ENCODE peak calls at places on chromosomes 1 and 21, in four cellular contexts. B is stimulated activated CD8-positive, alpha-beta memory T cell treated with anti-CD3 and anti-CD28 coated beads, Interleukin-15, amount 100 ng/mL, for 1 hour; X is GM04503; A is neural crest cell. M is an unnamed sample.

GRCh38 chr1:99326215-99326949 is 62.1 kb downstream of the PLPPR4 start:
- DNase-seq in B (no peak), X (no peak), A (no peak), M (no peak)

GRCh38 chr1:183417691-183418491 is at the start of gene NMNAT2:
- DNase-seq in B (no peak), X (no peak), A (peak; percentile 32), M (no peak)

GRCh38 chr1:214791961-214792360 is 189.0 kb downstream of the CENPF start:
- DNase-seq in B (no peak), X (no peak), A (no peak), M (no peak)

GRCh38 chr1:38341694-38342093 is 295.1 kb upstream of the POU3F1 start:
- DNase-seq in B (no peak), X (no peak), A (no peak), M (no peak)

GRCh38 chr1:19347538-19348177 is 35.5 kb downstream of the SLC66A1 start:
- DNase-seq in B (no peak), X (no peak), A (no peak), M (no peak)

GRCh38 chr1:203512830-203513578 is 19.1 kb downstream of the OPTC start:
- DNase-seq in B (no peak), X (peak; percentile 90), A (no peak), M (peak; percentile 90)

GRCh38 chr21:42411197-42411869 is 7.6 kb downstream of the UBASH3A start:
- DNase-seq in B (no peak), X (no peak), A (no peak), M (no peak)

GRCh38 chr1:185634704-185635103 is 99.5 kb upstream of the HMCN1 start:
- DNase-seq in B (no peak), X (no peak), A (no peak), M (no peak)

GRCh38 chr1:111499026-111499790 is 4.2 kb downstream of the ADORA3 start:
- DNase-seq in B (no peak), X (no peak), A (no peak), M (no peak)

GRCh38 chr1:24929091-24929875 is 793 bp downstream of the RUNX3 start:
- DNase-seq in B (no peak), X (no peak), A (no peak), M (no peak)